ENCODE peak calls at places on chromosomes 1 and 21, in ten cellular contexts. V is stomach; T is activated CD8-positive, alpha-beta T cell treated with anti-CD3 and anti-CD28 coated beads for 36 hours; H is CD8-positive, alpha-beta T cell; F is A673; Z is type B pancreatic cell; L is ovary; S is endothelial cell; W is AG04450; Q is AG09309. G is an unnamed sample.

GRCh38 chr1:199979071-199979470 is 48.4 kb upstream of the NR5A2 start:
- DNase-seq in V (no peak), Q (no peak), T (no peak), W (no peak), F (no peak), S (no peak), H (no peak), Z (no peak), L (no peak), G (no peak)

GRCh38 chr1:30467101-30467500 is 256.3 kb downstream of the MATN1 start:
- DNase-seq in Z (no peak), S (no peak), L (no peak), F (no peak), H (no peak), Q (no peak), T (no peak), V (no peak), W (no peak), G (no peak)

GRCh38 chr1:232793944-232794343 is 11.3 kb upstream of the MAP10 start:
- DNase-seq in W (peak; percentile 34), Q (peak; percentile 70), H (no peak), V (no peak), Z (no peak), S (no peak), L (no peak), T (peak; percentile 16), F (peak; percentile 97), G (no peak)

GRCh38 chr1:109762821-109763645 is 690 bp downstream of the EPS8L3 start:
- DNase-seq in W (peak; percentile 67), H (no peak), L (peak; percentile 12), Q (peak; percentile 46), T (no peak), Z (peak; percentile 29), V (peak; percentile 35), S (no peak), F (peak; percentile 24), G (no peak)

GRCh38 chr1:20358761-20359263 is 68.1 kb downstream of the VWA5B1 start:
- DNase-seq in S (no peak), Q (no peak), W (peak; percentile 44), V (peak; percentile 79), L (no peak), H (no peak), Z (no peak), F (peak; percentile 11), T (no peak), G (no peak)

GRCh38 chr1:37588939-37589338 is 6.8 kb downstream of the GNL2 start:
- DNase-seq in L (no peak), F (no peak), V (no peak), T (no peak), Q (no peak), Z (no peak), S (no peak), H (no peak), W (no peak), G (no peak)

GRCh38 chr1:162019006-162019405 is 4.7 kb downstream of the OLFML2B start:
- DNase-seq in S (no peak), V (no peak), T (no peak), W (peak; percentile 33), L (no peak), Q (peak; percentile 71), H (no peak), F (peak; percentile 95), Z (no peak), G (no peak)

GRCh38 chr21:32813265-32813903 is 41.8 kb upstream of the PAXBP1 start:
- DNase-seq in Z (no peak), H (no peak), V (no peak), Q (no peak), F (no peak), W (no peak), L (peak; percentile 59), S (peak; percentile 39), T (no peak), G (peak; percentile 40)

GRCh38 chr21:46605759-46606426 is 1.0 kb upstream of the S100B start:
- DNase-seq in Q (no peak), V (peak; percentile 45), L (no peak), W (no peak), H (peak; percentile 61), T (peak; percentile 67), Z (no peak), S (no peak), F (no peak), G (peak; percentile 72)

GRCh38 chr1:154975409-154976205 is 1.1 kb downstream of the CKS1B start:
- DNase-seq in L (peak; percentile 77), H (peak; percentile 57), S (peak; percentile 51), F (no peak), Q (no peak), V (peak; percentile 55), T (peak; percentile 81), W (no peak), Z (no peak), G (peak; percentile 51)

GRCh38 chr1:225866061-225866844 is 15.9 kb downstream of the TMEM63A start:
- DNase-seq in L (no peak), W (peak; percentile 30), H (peak; percentile 83), S (no peak), F (peak; percentile 70), Q (no peak), Z (no peak), T (peak; percentile 90), V (no peak), G (peak; percentile 43)

GRCh38 chr1:47023268-47024137 is at the start of gene CYP4X1:
- DNase-seq in W (no peak), T (no peak), H (no peak), S (peak; percentile 18), F (no peak), L (no peak), Z (peak; percentile 66), Q (no peak), V (peak; percentile 70), G (no peak)

GRCh38 chr1:41357451-41358151 is 3.6 kb upstream of the FOXO6 start:
- DNase-seq in H (no peak), S (no peak), F (no peak), Q (no peak), T (no peak), L (no peak), W (no peak), V (no peak), Z (peak; percentile 54), G (no peak)

GRCh38 chr1:3271866-3272265 is 182.6 kb upstream of the ARHGEF16 start:
- DNase-seq in V (no peak), L (no peak), S (no peak), Z (no peak), W (no peak), H (no peak), F (no peak), Q (no peak), T (no peak), G (no peak)

GRCh38 chr1:3273447-3273846 is 181.0 kb upstream of the ARHGEF16 start:
- DNase-seq in Z (no peak), T (no peak), W (no peak), S (no peak), L (no peak), F (no peak), Q (no peak), H (no peak), V (no peak), G (no peak)

GRCh38 chr1:3272321-3273045 is 182.0 kb upstream of the ARHGEF16 start:
- DNase-seq in F (no peak), V (no peak), S (no peak), T (no peak), H (no peak), L (no peak), Z (no peak), W (no peak), Q (no peak), G (no peak)

GRCh38 chr1:3268281-3268680 is 186.2 kb upstream of the ARHGEF16 start:
- DNase-seq in Q (no peak), L (no peak), T (no peak), Z (no peak), V (no peak), H (peak; percentile 3), F (no peak), S (no peak), W (no peak), G (no peak)

GRCh38 chr1:3270403-3271245 is 183.8 kb upstream of the ARHGEF16 start:
- DNase-seq in Z (no peak), T (no peak), V (no peak), W (no peak), H (no peak), Q (no peak), S (no peak), F (no peak), L (no peak), G (no peak)
- TF ChIP-seq CTCF in Z (no peak), T (no peak), V (no peak), W (no peak), H (no peak), Q (no peak), S (no peak), F (no peak), L (no peak), G (no peak)

DNA sequence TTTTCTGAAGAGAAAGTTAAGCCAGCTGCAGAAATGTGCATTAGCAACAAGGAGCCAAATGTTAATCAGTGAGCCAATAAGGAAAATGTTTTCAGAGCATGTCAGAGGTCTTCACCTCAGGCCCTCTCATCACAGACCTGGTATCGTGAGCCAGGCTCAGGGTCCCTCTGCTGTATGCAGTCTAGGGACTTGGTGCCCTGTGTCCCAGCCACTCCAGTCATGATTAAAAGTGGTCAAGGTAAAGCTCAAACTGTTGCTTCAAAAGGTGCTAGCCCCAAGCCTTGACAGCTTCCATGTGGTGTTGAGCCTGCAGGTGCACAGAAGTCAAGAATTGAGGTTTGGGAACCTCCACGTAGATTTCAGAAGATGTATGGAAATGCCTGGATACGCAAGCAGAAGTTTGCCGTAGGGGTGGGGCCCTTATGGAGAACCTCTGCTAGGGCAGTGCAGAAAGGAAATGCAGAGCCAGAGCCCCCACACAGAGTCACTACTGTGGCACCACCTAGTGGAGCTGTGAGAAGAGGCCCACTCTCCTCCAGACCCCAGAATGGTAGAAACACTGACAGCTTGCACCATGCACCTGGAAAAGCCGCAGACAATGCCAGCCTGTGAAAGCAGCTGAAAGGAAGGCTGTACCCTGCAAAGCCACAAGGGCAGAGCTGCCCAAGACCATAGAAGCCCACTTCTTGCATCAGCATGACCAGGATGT is 1128.7 kb downstream of the AMY1C start:
- DNase-seq in H (no peak), S (peak; percentile 22), F (peak; percentile 22), W (no peak), L (no peak), V (no peak), Q (no peak), T (no peak), Z (no peak), G (no peak)
- TF ChIP-seq CTCF in H (no peak), S (peak; percentile 12), F (peak; percentile 47), W (no peak), L (no peak), V (no peak), Q (no peak), T (no peak), Z (peak; percentile 40), G (peak; percentile 26)

DNA sequence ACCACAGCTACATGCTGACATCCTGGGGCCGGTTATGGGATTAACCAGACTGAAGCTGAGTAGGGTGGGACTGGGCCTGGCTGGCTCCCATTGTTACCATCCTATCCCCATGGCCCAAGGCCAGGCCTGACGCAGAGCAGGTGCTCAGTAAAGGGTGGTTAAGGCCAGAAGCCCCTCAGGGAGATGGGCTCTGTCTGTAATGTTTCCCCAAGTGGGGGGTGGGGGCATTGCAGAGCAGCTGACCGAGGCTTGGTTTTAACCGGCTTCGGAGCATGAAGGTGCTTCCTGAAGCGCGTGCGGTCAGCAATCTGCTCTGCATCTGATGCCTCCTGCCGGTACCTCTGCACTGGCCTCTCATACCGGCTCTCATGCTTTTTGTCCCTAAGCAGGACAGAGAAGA is 83.4 kb upstream of the ACTL8 start:
- DNase-seq in Z (no peak), H (no peak), T (no peak), F (no peak), L (no peak), Q (no peak), S (no peak), W (no peak), V (no peak), G (no peak)
- TF ChIP-seq CTCF in Z (peak; percentile 56), H (no peak), T (no peak), F (no peak), L (no peak), Q (no peak), S (peak; percentile 28), W (no peak), V (no peak), G (no peak)

GRCh38 chr1:32072622-32073386 is at the start of gene TMEM39B:
- DNase-seq in W (peak; percentile 88), T (peak; percentile 97), F (peak; percentile 99), L (peak; percentile 95), Z (peak; percentile 96), Q (peak; percentile 77), H (peak; percentile 96), S (peak; percentile 92), V (peak; percentile 97), G (peak; percentile 95)
- TF ChIP-seq CTCF in W (no peak), T (no peak), F (peak; percentile 58), L (no peak), Z (peak; percentile 44), Q (peak; percentile 26), H (no peak), S (no peak), V (peak; percentile 41), G (no peak)